ENCODE peak calls at places on chromosomes 11 and 22, in nine cellular contexts. M, C, T, G, O, W, F, A and Q are unnamed samples.

GRCh38 chr22:18012528-18012927 is 11.8 kb downstream of the MICAL3 start:
- DNase-seq in A (no peak), W (no peak), T (no peak), O (no peak), G (no peak), M (no peak), F (no peak), C (no peak), Q (peak; percentile 28)

GRCh38 chr11:64095949-64096348 is 60.2 kb downstream of the FLRT1 start:
- DNase-seq in W (no peak), T (no peak), M (no peak), C (no peak), F (no peak), A (no peak), O (peak; percentile 51), G (no peak), Q (no peak)

GRCh38 chr11:119061256-119061655 is 4.3 kb upstream of the HYOU1 start:
- DNase-seq in T (no peak), G (no peak), W (no peak), C (no peak), M (no peak), F (no peak), O (no peak), A (no peak), Q (no peak)

GRCh38 chr11:60280412-60280811 is at the start of gene MS4A4A:
- DNase-seq in C (no peak), A (no peak), M (no peak), G (no peak), O (no peak), T (no peak), F (no peak), W (no peak), Q (no peak)

GRCh38 chr11:40338062-40338461 is 1121.4 kb downstream of the LRRC4C start:
- DNase-seq in M (no peak), C (no peak), G (no peak), O (no peak), T (no peak), A (no peak), F (no peak), W (no peak), Q (no peak)

GRCh38 chr22:38872831-38873248 is 824 bp upstream of the CBX6 start:
- DNase-seq in A (peak; percentile 76), T (peak; percentile 90), G (peak; percentile 85), O (peak; percentile 80), F (peak; percentile 49), W (peak; percentile 79), C (peak; percentile 89), M (no peak), Q (no peak)

GRCh38 chr11:12473366-12473765 is 96.0 kb downstream of the PARVA start:
- DNase-seq in W (no peak), G (no peak), F (no peak), A (no peak), C (no peak), M (no peak), O (no peak), T (no peak), Q (no peak)

GRCh38 chr22:21972293-21972779 is 10.3 kb downstream of the TOP3B start:
- DNase-seq in C (no peak), A (no peak), M (no peak), T (no peak), O (peak; percentile 49), W (peak; percentile 91), G (no peak), F (peak; percentile 45), Q (no peak)

GRCh38 chr11:17063171-17064002 is 14.1 kb downstream of the RPS13 start:
- DNase-seq in T (no peak), W (peak; percentile 93), F (peak; percentile 74), G (peak; percentile 82), M (no peak), A (peak; percentile 64), O (peak; percentile 71), C (no peak), Q (peak; percentile 64)

GRCh38 chr22:27223317-27224177 is 566.2 kb downstream of the MIAT start:
- DNase-seq in G (no peak), T (no peak), A (no peak), M (peak; percentile 37), W (no peak), O (no peak), F (no peak), C (no peak), Q (no peak)

GRCh38 chr11:57549983-57550382 is 12.6 kb downstream of the SMTNL1 start:
- DNase-seq in A (no peak), W (no peak), G (no peak), F (no peak), T (no peak), C (no peak), M (no peak), O (no peak), Q (no peak)

DNA sequence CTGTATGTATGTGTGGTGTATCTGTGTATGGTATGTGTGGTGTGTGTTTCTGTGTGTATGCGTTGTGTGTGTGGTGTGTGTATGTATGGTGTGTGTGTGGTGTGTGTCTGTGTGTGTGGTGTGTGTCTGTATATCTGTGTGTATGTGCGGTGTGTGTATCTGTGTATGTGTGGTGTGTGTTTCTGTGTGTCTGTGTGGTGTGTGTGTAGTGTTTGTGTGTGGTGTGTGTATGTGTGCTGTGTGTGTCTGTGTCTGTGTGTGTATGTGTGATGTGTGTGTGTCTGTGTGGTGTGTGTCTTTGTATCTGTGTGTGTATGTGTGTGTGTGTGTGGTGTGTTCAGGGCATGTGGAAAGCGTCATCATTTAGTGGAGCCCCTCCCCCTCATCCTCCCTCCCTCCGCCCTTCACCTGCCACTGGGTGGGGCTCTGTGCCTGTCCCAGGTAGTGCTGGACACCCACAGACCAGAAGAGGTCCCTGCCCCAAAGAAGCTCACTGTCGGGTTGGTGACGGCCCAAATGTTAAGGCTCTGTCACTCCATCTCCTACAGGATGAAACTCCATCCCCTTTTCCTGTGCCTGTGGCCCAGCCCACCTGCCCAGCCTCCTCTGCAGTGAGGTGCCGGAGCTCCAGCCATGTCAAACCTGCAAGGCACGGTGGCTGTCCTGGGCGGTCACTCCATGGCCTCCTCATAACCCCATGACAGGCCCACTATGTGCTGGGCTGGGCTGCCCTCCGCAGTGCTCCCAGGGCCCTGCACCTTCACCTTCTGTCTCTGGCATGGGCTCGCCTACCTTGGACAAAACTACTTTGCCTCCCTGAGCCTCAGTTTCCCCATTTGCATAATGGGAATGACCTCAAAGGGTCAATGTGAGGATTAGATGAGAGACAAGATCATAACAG is 23.4 kb upstream of the SHISAL1 start:
- DNase-seq in T (no peak), M (no peak), F (no peak), O (no peak), A (no peak), C (no peak), G (no peak), W (no peak), Q (no peak)
- TF ChIP-seq CTCF in T (no peak), M (no peak), F (no peak), O (no peak), A (no peak), C (no peak), G (no peak), W (peak; percentile 40), Q (no peak)

DNA sequence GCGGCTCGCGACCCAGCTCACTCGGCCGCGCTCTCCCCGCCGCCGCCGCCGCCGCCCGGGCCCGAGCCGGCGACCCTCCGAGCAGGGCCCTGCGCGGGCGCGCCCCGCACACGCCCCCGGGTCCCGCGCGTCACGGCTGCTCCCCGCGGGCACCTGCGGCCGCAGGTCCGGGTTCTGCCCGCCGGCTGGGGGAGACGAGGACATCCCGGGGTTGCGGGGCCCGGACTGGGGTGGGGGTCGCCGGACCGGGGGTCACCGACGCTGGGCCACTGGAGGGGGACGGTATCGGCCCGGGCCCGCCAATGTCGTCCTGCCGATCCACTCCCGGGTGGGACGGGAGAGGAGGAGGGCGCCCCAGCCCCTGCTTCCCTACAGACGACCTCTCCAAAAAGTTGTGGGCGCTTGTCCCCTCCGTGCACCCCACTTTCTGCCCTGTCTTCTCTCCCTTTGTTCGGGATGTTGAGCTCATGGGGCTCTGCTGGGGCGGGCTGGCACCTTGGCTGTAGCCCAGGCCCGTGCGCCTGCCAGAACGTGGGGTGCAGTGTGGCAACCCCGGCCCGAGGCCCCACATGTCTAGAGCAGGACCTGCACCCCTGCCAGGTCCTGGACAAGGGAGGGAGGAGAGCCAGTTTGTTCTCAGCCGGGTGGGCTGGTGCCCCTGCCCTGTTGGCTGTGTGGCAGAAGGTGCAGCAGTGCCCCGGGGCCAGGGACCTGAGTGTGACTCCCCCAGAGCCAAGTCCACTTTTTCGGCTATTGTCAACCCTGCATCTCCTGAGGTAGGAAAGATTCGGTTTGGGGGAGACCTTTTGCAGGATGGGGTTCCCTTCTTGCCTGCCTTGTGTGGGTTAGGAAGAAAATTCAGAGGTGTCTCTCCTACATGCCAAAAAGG is 40.2 kb upstream of the CELSR1 start:
- DNase-seq in M (no peak), T (peak; percentile 83), A (peak; percentile 28), C (peak; percentile 71), G (peak; percentile 76), W (no peak), F (no peak), O (no peak), Q (no peak)
- H3K27ac ChIP-seq in M (no peak overlapping the region), T (peak overlapping the region; percentile 72), A (peak overlapping the region; percentile 89), C (peak overlapping the region; percentile 65), G (peak overlapping the region; percentile 70), W (no peak overlapping the region), F (peak overlapping the region; percentile 95), O (peak overlapping the region; percentile 12), Q (peak overlapping the region; percentile 79)

DNA sequence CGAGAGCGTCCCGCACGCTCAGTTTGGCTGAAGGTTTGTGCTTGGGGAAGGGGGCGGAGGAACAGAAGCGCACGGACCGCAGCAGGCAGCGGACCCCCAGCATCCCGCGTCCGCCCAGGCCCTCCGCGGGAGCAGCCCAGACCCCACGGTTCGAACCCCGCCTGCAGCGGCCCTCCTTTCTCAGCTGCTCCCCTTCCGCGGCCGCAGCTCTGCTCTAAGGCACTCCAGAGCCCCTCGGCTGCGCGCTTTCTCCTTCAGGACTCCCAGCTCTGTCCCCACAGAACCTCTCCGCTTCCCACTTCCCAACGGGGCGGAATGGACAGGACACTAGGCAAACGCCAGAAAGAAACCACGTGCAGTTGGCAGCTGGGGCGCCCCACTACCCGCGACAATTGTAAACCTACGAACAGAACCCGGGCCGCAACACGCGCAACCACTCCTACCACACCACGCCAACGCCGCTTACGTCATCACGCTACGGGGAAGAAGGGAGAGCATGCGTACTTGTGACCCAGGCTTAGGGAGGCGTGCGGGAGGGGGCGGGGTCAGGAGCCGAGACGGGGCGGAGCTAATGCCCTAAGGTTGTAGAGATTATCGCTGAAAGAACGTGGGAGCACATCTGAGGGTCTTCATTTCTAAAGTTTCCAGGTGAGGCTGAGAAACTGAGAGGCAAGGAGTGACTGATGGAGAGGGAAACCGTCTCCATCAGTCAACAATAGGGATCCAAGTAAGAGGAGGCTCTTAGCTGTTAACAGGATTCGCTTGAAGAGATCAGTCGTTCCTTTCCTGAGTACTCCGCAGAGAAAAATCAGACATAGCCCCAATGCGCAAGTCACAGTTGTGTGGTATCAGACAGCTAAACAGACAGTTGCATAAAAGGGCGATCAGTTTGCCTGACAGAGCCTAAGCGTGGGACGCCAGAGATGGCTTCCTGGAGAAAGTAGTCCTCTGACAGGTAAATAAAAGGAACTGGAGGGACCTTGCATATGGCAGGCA is at the start of gene NARS2:
- DNase-seq in G (peak; percentile 99), F (peak; percentile 99), C (peak; percentile 99), A (peak; percentile 98), O (peak; percentile 97), T (peak; percentile 99), W (peak; percentile 96), M (peak; percentile 84), Q (peak; percentile 99)
- TF ChIP-seq CTCF in G (no peak), F (no peak), C (no peak), A (no peak), O (no peak), T (no peak), W (no peak), M (no peak), Q (no peak)

DNA sequence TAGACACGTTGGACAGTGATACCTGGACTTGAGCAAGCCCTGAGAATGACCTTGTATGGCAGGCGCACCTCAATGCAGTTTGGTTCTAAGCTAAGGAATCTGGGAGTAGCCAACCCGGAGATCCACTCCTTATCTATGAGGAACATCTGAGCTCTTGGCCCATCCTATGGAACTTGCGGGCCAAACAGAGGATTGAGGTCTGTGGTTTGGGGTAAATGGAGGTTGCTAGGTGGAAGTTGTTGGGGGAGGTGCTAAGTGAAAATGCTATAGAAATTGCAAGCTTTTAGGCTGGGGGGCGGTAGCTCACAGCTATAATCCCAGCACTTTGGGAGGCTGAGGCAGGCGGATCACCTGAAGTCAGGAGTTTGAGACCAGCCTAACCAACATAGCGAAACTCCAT is 8.9 kb downstream of the GDPD5 start:
- DNase-seq in T (no peak), O (no peak), F (no peak), C (no peak), A (no peak), M (no peak), W (no peak), G (no peak), Q (no peak)
- H3K27ac ChIP-seq in T (no peak overlapping the region), O (no peak overlapping the region), F (no peak overlapping the region), C (no peak overlapping the region), A (no peak overlapping the region), M (no peak overlapping the region), W (no peak overlapping the region), G (no peak overlapping the region), Q (no peak overlapping the region)